ENCODE peak calls at places on chromosomes 13 and 19, in ten cellular contexts. L, R, M, Y, D, B, W, N, J and U are unnamed samples.

GRCh38 chr13:97798836-97799235 is 154.6 kb upstream of the IPO5 start:
- DNase-seq in L (no peak), R (no peak), M (no peak), Y (no peak), D (no peak), B (peak; percentile 1), W (no peak), N (no peak), J (peak; percentile 12), U (no peak)

GRCh38 chr19:2719910-2720776 is 1.0 kb downstream of the DIRAS1 start:
- DNase-seq in L (peak; percentile 47), R (peak; percentile 37), M (no peak), Y (no peak), D (no peak), B (peak; percentile 25), W (no peak), N (peak; percentile 5), J (peak; percentile 8), U (no peak)

GRCh38 chr13:103097366-103097928 is 31.2 kb upstream of the SLC10A2 start:
- DNase-seq in L (no peak), R (no peak), M (peak; percentile 67), Y (no peak), D (no peak), B (no peak), W (no peak), N (no peak), J (no peak), U (no peak)

GRCh38 chr19:1354496-1355257 is 29.0 kb upstream of the NDUFS7 start:
- DNase-seq in L (peak; percentile 90), R (peak; percentile 90), M (peak; percentile 83), Y (peak; percentile 68), D (peak; percentile 81), B (peak; percentile 86), W (peak; percentile 83), N (peak; percentile 54), J (peak; percentile 83), U (peak; percentile 80)

GRCh38 chr13:99339736-99340392 is 32.7 kb upstream of the GPR183 start:
- DNase-seq in L (no peak), R (peak; percentile 68), M (no peak), Y (peak; percentile 27), D (peak; percentile 42), B (peak; percentile 34), W (no peak), N (no peak), J (peak; percentile 82), U (peak; percentile 61)

GRCh38 chr13:31322025-31322424 is 122.2 kb downstream of the B3GLCT start:
- DNase-seq in L (no peak), R (no peak), M (no peak), Y (no peak), D (no peak), B (no peak), W (no peak), N (peak; percentile 30), J (peak; percentile 68), U (no peak)

GRCh38 chr19:13619203-13619632 is 112.9 kb upstream of the CACNA1A start:
- DNase-seq in L (no peak), R (no peak), M (no peak), Y (no peak), D (no peak), B (no peak), W (no peak), N (peak; percentile 3), J (peak; percentile 6), U (no peak)

GRCh38 chr19:46887240-46887782 is 26.5 kb downstream of the ARHGAP35 start:
- DNase-seq in L (no peak), R (no peak), M (no peak), Y (no peak), D (no peak), B (no peak), W (no peak), N (no peak), J (no peak), U (no peak)

GRCh38 chr13:63367522-63368198 is 1952.0 kb upstream of the PCDH20 start:
- DNase-seq in L (no peak), R (no peak), M (no peak), Y (no peak), D (no peak), B (no peak), W (no peak), N (no peak), J (no peak), U (no peak)

GRCh38 chr19:48989701-48990291 is 3.3 kb downstream of the GYS1 start:
- DNase-seq in L (peak; percentile 26), R (no peak), M (peak; percentile 7), Y (no peak), D (no peak), B (no peak), W (no peak), N (no peak), J (no peak), U (no peak)